ENCODE peak calls at places on chromosomes 12 and 14, in eight cellular contexts. C is epithelial cell of esophagus, J is colonic mucosa, G is fibroblast of mammary gland, Z is choroid plexus epithelial cell, V is breast epithelium, D is cardiac muscle cell, T is upper lobe of right lung. P is an unnamed sample.

GRCh38 chr12:57134949-57135348 is 6.7 kb downstream of the LRP1 start:
- DNase-seq in Z (no peak), J (no peak), C (no peak), D (no peak), V (no peak), G (peak), T (no peak), P (no peak)

GRCh38 chr12:109580272-109580671 is 6.7 kb downstream of the MVK start:
- DNase-seq in T (no peak), V (no peak), D (no peak), Z (no peak), C (no peak), J (no peak), G (no peak), P (no peak)

GRCh38 chr12:77339610-77340009 is 274.2 kb upstream of the E2F7 start:
- DNase-seq in C (peak), G (peak), T (no peak), V (no peak), Z (no peak), J (no peak), D (peak), P (no peak)

GRCh38 chr12:10227648-10228047 is 15.0 kb downstream of the GABARAPL1 start:
- DNase-seq in Z (no peak), J (no peak), G (no peak), D (no peak), T (no peak), C (peak), V (no peak), P (no peak)

GRCh38 chr12:100656806-100657205 is 83.3 kb downstream of the GAS2L3 start:
- DNase-seq in Z (no peak), J (no peak), C (no peak), D (no peak), V (no peak), T (no peak), G (no peak), P (no peak)

GRCh38 chr12:98618952-98619351 is 25.5 kb downstream of the SLC25A3 start:
- DNase-seq in D (peak), C (peak), J (no peak), V (no peak), Z (peak), G (peak), T (no peak), P (no peak)

GRCh38 chr12:18457362-18457761 is 196.0 kb downstream of the PIK3C2G start:
- DNase-seq in C (no peak), T (no peak), D (no peak), Z (no peak), V (no peak), J (no peak), G (peak), P (no peak)

GRCh38 chr12:78095623-78096022 is 264.9 kb downstream of the NAV3 start:
- DNase-seq in J (no peak), V (no peak), D (no peak), T (no peak), C (peak), Z (no peak), G (no peak), P (no peak)

GRCh38 chr14:95220663-95221231 is 63.4 kb upstream of the DICER1 start:
- DNase-seq in C (no peak), G (no peak), V (no peak), J (no peak), Z (peak), D (peak), T (no peak), P (no peak)

GRCh38 chr14:91185721-91186120 is 58.8 kb downstream of the GPR68 start:
- DNase-seq in T (no peak), Z (no peak), J (no peak), V (no peak), C (no peak), G (peak), D (no peak), P (no peak)

GRCh38 chr14:61438497-61438859 is 117.1 kb downstream of the PRKCH start:
- DNase-seq in T (no peak), V (no peak), C (peak), Z (peak), G (no peak), D (no peak), J (no peak), P (no peak)

GRCh38 chr12:86367137-86367536 is 110.9 kb upstream of the MGAT4C start:
- DNase-seq in G (no peak), J (no peak), T (no peak), C (no peak), V (no peak), Z (no peak), D (peak), P (no peak)

GRCh38 chr12:104686196-104686595 is 229.4 kb downstream of the CHST11 start:
- DNase-seq in G (peak), J (no peak), T (no peak), C (peak), Z (peak), D (no peak), V (no peak), P (no peak)

GRCh38 chr12:10664499-10664898 is 9.4 kb downstream of the STYK1 start:
- DNase-seq in V (no peak), T (no peak), Z (no peak), D (no peak), G (no peak), C (no peak), J (no peak), P (no peak)

GRCh38 chr12:47793015-47793681 is 20.1 kb downstream of the SLC48A1 start:
- DNase-seq in Z (no peak), J (no peak), C (no peak), G (no peak), V (no peak), T (no peak), D (no peak), P (no peak)
- TF ChIP-seq CTCF in Z (no peak), J (no peak), C (no peak), G (no peak), V (no peak), T (no peak), D (no peak), P (no peak)

DNA sequence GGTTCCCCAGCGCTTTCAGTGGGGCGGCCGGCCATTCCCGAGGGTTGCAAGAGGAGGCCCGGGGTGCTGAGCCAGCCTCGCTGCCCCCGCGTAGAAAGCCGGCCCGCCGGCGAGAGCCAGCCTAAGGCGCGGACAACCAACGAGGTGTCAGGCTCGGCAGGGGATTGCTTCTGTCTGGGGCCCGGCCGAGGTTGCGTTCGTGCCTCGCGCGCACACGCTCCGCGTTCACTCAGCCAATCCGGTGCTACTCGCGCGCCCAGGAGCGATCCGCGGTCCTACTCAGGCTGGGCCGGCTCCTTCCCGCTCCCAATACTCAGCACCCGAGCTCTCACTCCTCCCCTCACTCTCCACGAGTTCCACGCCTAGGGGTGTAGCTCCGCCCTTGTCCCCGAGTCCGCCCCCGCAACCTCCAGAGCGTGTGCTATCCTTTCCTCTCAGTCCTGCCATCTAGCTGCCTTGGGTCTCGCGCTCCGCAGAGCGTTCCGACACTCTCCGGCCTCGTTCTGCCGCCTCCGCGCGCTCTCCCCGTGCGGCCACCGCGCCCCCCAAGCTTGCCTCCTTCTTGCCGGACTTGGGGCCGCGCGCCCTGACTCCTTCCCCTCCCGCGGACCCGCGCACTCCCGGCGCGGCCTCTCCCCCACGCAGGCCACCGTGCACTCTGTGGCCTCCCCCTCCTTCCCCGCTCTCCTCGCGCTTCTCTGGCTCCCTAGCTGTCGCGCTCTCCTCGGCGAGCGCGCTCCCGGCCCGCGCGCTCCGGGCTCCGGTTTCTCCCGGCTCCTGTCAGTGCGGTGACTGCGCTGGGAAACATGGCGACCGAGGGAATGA is at the start of gene GPHN:
- DNase-seq in Z (peak), D (peak), V (peak), G (peak), T (peak), C (peak), J (peak), P (peak)
- TF ChIP-seq CTCF in Z (peak), D (peak), V (no peak), G (peak), T (peak), C (peak), J (no peak), P (no peak)

GRCh38 chr12:84497819-84498218 is 414.8 kb downstream of the SLC6A15 start:
- DNase-seq in T (no peak), Z (peak), J (no peak), G (peak), D (peak), C (peak), V (no peak), P (no peak)
- TF ChIP-seq CTCF in T (no peak), Z (peak), J (no peak), G (peak), D (peak), C (peak), V (no peak), P (no peak)

DNA sequence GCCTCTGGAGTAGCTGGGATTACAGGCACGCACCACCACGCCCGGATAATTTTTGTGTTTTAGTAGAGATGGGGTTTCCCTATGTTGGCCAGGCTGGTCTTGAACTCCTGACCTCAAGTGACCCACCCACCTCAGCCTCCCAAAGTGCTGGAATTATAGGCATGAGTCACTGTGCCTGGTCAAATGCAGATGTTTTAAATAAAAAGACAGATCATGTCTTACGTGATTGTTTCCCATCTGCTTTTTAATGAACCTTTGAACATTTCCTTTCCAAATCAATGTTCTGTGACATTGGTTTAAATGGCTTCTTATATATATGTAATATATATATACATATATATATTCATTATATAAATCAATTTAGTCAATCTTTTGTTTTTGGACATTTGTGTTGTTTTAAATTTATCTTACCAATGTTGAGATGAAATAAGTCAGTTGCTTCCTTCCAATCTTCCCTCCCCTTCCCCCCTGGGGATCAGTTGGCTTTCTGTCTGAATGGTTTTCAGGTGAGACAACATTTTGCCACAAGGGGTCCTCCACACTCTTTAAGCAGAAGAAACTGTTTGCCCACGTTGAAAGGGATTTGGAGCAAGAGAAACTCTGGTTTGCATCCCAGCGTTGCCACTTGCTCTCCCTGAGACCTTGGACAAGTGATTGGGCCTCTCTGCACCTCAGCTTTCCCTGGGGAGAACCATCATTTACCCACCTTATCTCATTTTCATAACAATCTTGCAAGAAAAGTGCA is 47.6 kb upstream of the RBM19 start:
- DNase-seq in Z (peak), T (no peak), C (no peak), J (no peak), G (peak), D (peak), V (no peak), P (no peak)
- TF ChIP-seq CTCF in Z (peak), T (no peak), C (no peak), J (no peak), G (peak), D (peak), V (no peak), P (no peak)

GRCh38 chr12:1540690-1541089 is 53.7 kb downstream of the FBXL14 start:
- DNase-seq in Z (no peak), D (no peak), T (no peak), C (peak), G (peak), V (no peak), J (no peak), P (no peak)
- TF ChIP-seq CTCF in Z (no peak), D (no peak), T (no peak), C (no peak), G (no peak), V (no peak), J (no peak), P (no peak)

DNA sequence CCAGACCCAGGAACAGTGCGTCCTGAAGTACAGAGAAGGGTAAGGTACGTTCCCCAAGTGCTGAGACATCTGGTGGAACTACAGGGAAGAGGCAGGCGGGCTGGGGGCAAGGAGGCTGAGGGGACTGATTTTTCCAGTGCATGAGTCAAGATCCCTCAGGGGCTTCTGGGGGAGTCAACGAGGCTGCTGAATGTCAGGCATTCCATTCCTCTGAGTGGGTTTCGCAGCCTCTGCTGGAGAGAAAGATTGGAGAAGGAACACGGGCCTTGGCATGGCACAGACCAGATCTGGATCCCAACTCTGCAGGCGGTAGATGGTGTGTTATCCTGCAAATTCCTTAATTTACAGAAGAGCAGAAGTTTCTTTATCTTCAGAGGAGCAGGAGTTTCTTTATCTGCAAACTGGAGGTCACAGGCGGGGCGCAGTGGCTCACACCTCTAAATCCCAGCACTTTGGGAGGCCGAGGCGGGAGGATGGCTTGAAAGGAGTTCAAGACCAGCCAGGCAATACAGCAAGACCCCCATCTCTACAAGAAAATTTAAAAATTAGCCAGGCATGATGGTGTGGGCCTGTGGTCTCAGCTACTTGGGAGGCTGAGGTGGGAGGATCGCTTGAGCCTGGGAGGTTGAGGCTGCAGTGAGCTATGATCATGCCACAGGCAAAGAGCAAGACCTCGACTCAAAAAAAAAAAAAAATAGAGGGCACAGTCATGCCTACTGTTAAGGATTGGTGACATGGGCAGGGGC is 132.6 kb upstream of the MAP1LC3B2 start:
- DNase-seq in V (no peak), J (no peak), D (peak), Z (peak), C (peak), T (no peak), G (peak), P (no peak)
- TF ChIP-seq CTCF in V (peak), J (no peak), D (peak), Z (peak), C (peak), T (peak), G (peak), P (no peak)

GRCh38 chr12:93025145-93026103 is 96.3 kb upstream of the EEA1 start:
- DNase-seq in V (no peak), C (peak), G (peak), Z (peak), T (no peak), D (peak), J (no peak), P (no peak)
- TF ChIP-seq CTCF in V (no peak), C (peak), G (peak), Z (peak), T (peak), D (peak), J (peak), P (no peak)

DNA sequence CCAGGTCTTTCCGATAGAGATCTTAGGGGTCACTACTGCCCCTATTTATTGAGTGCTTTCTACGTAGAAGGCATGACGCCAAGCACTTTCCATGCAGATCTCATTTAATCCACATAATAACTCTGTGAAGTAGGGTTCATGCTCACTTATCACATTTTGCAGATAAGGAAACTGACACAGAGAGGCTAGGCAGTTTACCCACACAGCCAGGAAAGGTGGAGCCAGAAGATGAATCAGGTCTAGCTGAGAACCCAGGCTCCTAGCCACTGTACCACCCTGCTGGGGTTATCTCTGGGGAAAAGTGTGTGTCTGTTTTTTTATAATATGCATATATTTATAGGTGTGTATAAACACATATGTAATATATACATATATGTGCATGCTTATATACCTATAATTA is 83.6 kb downstream of the KSR2 start:
- DNase-seq in G (no peak), C (no peak), J (no peak), Z (no peak), T (no peak), D (no peak), V (no peak), P (no peak)
- TF ChIP-seq CTCF in G (no peak), C (no peak), J (no peak), Z (no peak), T (no peak), D (no peak), V (no peak), P (no peak)

GRCh38 chr12:12079291-12079690 is 8.6 kb downstream of the BCL2L14 start:
- DNase-seq in G (peak), D (peak), V (no peak), Z (peak), C (peak), J (no peak), T (peak), P (no peak)

GRCh38 chr12:12083688-12084087 is 12.9 kb downstream of the BCL2L14 start:
- DNase-seq in J (no peak), T (no peak), D (no peak), Z (no peak), C (no peak), V (no peak), G (no peak), P (no peak)

GRCh38 chr12:12086331-12086730 is 15.6 kb downstream of the BCL2L14 start:
- DNase-seq in V (no peak), Z (no peak), C (no peak), J (peak), T (no peak), G (no peak), D (no peak), P (no peak)

GRCh38 chr12:12086975-12087692 is 16.4 kb downstream of the BCL2L14 start:
- DNase-seq in J (no peak), Z (no peak), C (no peak), T (no peak), D (no peak), G (no peak), V (no peak), P (no peak)

DNA sequence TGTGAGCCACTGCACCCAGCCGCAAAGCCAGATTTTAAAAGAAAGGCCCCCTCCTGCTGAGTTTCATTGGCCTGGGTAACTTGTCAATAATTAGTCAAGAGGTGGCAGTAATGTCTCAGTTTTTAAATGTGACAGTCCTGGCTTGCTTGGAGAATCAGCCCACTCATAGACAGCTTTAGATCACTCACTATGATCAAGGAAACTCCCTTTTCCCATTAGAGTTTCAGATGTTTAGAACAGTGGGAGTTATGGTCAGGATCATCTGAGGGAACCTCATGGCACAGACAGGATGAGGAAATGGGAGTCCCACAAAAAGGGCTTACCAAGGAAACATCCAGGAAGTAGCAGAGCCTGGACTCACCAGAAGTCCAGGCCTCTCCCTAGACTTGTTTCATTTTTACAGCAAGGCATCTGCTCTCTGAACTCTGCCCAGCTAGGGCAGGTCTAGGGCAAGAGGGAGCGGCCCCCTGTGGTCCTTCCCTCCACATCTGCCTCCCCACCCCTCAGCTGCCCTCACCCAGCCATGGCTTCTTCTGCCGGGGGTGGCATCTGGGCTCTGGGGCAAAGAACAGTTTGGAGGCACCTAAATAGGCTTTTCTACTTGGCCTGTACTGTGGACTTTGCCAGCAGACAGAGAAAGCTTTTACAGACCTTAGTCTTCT is 11.2 kb downstream of the BCL2L14 start:
- DNase-seq in V (no peak), J (peak), G (peak), Z (peak), D (peak), C (peak), T (no peak), P (no peak)
- TF ChIP-seq CTCF in V (no peak), J (no peak), G (peak), Z (peak), D (peak), C (peak), T (peak), P (no peak)

DNA sequence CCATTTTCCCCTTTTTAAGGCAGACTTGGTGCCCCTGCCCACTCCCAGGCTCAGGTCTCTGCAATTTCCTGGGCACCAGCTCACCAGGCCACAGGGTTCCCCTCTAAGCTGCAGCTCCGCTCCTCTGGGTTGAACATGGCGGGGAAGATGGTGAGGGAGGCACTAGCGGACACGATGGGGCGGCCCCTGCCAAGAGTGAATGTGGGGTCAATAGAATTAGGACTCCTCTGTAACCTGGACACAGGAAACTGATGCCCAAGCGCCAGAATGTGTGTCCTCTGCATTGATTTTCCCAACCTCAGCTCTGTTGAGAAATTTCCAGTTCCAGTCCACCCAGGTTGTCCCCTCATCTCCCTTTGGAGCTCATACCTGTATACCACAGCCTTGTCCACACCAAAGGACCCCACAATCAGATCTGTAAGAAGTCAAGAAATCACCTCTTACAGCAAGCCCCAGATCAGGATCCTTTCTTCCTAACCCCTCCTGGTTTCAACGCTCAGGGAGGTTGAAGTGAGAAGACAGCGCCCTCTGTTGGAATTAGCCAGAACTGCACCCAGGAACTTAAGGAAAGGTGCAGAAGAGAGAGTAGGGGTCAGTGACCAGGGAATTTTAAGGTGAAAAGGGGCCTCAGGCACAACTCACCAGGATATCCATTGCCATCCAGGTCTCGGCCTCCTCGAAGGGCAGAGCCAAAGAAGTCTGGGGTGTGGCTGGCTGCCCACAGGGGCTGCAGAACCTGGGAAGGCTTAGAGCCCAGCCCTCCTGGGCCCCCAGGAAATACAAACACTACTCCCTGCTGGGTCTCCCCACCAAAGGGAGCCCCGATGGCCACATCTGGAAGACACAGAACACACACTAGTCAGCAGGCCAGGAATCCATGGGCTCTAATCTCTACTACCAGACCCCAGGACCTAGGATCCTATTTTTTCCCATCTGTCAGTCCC is 14.7 kb downstream of the ITGA5 start:
- DNase-seq in V (no peak), Z (peak), J (no peak), D (peak), C (peak), T (no peak), G (peak), P (peak)
- TF ChIP-seq CTCF in V (peak), Z (peak), J (peak), D (peak), C (peak), T (peak), G (peak), P (no peak)

P was measured in omental fat pad.